ENCODE peak calls at places on chromosomes 12 and 14, in five cellular contexts. S is stimulated activated naive CD4-positive, alpha-beta T cell; C is left ventricle myocardium superior; I is activated CD4-positive, alpha-beta T cell treated with anti-CD3 and anti-CD28 coated beads, Interleukin-2, amount 50 U/mL, for 4 hours; E is activated naive CD4-positive, alpha-beta T cell treated with anti-CD3 and anti-CD28 coated beads, Interleukin-2, amount 10 ng/mL, durations not matched to agents 7 days and 5 days. U is an unnamed sample.

GRCh38 chr14:93655078-93655750 is 133.1 kb downstream of the PRIMA1 start:
- DNase-seq in S (peak; percentile 6), C (no peak), I (no peak), E (no peak), U (no peak)

GRCh38 chr14:58787601-58788000 is 149.8 kb downstream of the DACT1 start:
- DNase-seq in S (no peak), C (no peak), I (no peak), E (no peak), U (no peak)

GRCh38 chr12:2633825-2634200 is 161.0 kb upstream of the FKBP4 start:
- DNase-seq in S (no peak), C (no peak), I (no peak), E (no peak), U (peak; percentile 22)

GRCh38 chr14:37241206-37241605 is 43.5 kb downstream of the MIPOL1 start:
- DNase-seq in S (no peak), C (no peak), I (no peak), E (no peak), U (no peak)

GRCh38 chr12:10747730-10748129 is 24.6 kb upstream of the YBX3 start:
- DNase-seq in S (no peak), C (no peak), I (no peak), E (no peak), U (no peak)

GRCh38 chr12:122880668-122881067 is 15.3 kb downstream of the VPS37B start:
- DNase-seq in S (peak; percentile 14), C (no peak), I (no peak), E (no peak), U (peak; percentile 64)

GRCh38 chr12:116876151-116876869 is 4.9 kb downstream of the HRK start:
- DNase-seq in S (no peak), C (no peak), I (no peak), E (no peak), U (no peak)

GRCh38 chr12:55876110-55876509 is 33.4 kb upstream of the MMP19 start:
- DNase-seq in S (no peak), C (no peak), I (no peak), E (no peak), U (no peak)

GRCh38 chr14:64973026-64973442 is 898 bp upstream of the RAB15 start:
- DNase-seq in S (no peak), C (no peak), I (no peak), E (no peak), U (peak; percentile 39)

GRCh38 chr14:52918486-52918885 is 32.4 kb downstream of the FERMT2 start:
- DNase-seq in S (peak; percentile 75), C (no peak), I (no peak), E (peak; percentile 23), U (no peak)

GRCh38 chr12:13719986-13720385 is 261.4 kb downstream of the GRIN2B start:
- DNase-seq in S (no peak), C (no peak), I (no peak), E (no peak), U (no peak)

GRCh38 chr12:121711925-121712461 is 559 bp upstream of the TMEM120B start:
- DNase-seq in S (peak; percentile 60), C (peak; percentile 60), I (no peak), E (peak; percentile 48), U (no peak)

GRCh38 chr14:55913324-55914035 is 204.7 kb upstream of the PELI2 start:
- DNase-seq in S (no peak), C (peak; percentile 29), I (no peak), E (no peak), U (no peak)

U was measured in activated effector memory CD4-positive, alpha-beta T cell treated with anti-CD3 and anti-CD28 coated beads, Interleukin-2, amount 50 U/mL, for 16 hours.